ENCODE peak calls at places on chromosome 9, in six cellular contexts. One of them, this sample, is unnamed.

GRCh38 chr9:24487946-24488345 is 57.8 kb downstream of the IZUMO3 start:
- DNase-seq in ascending aorta: no peak
- DNase-seq in aorta: no peak
- DNase-seq in psoas muscle: no peak
- DNase-seq in heart right ventricle: no peak
- DNase-seq in heart left ventricle: no peak
- DNase-seq in this sample: no peak

GRCh38 chr9:105390901-105391300 is 56.9 kb upstream of the FSD1L start:
- DNase-seq in ascending aorta: no peak
- DNase-seq in heart right ventricle: no peak
- DNase-seq in aorta: no peak
- DNase-seq in psoas muscle: no peak
- DNase-seq in heart left ventricle: no peak
- DNase-seq in this sample: no peak

GRCh38 chr9:127132375-127132774 is 9.9 kb upstream of the ANGPTL2 start:
- DNase-seq in psoas muscle: peak; percentile 48
- DNase-seq in heart left ventricle: no peak
- DNase-seq in heart right ventricle: no peak
- DNase-seq in aorta: no peak
- DNase-seq in ascending aorta: peak; percentile 42
- DNase-seq in this sample: no peak

GRCh38 chr9:76539180-76539579 is 80.2 kb downstream of the GCNT1 start:
- DNase-seq in psoas muscle: no peak
- DNase-seq in heart right ventricle: no peak
- DNase-seq in ascending aorta: no peak
- DNase-seq in heart left ventricle: no peak
- DNase-seq in aorta: no peak
- DNase-seq in this sample: no peak

GRCh38 chr9:135514342-135515082 is 6.7 kb upstream of the LCN1 start:
- DNase-seq in aorta: peak; percentile 43
- DNase-seq in heart right ventricle: no peak
- DNase-seq in heart left ventricle: no peak
- DNase-seq in psoas muscle: no peak
- DNase-seq in ascending aorta: no peak
- DNase-seq in this sample: no peak

GRCh38 chr9:89870207-89870606 is 265.4 kb downstream of the GADD45G start:
- DNase-seq in aorta: no peak
- DNase-seq in heart right ventricle: no peak
- DNase-seq in ascending aorta: peak; percentile 8
- DNase-seq in heart left ventricle: no peak
- DNase-seq in psoas muscle: no peak
- DNase-seq in this sample: no peak

GRCh38 chr9:137772281-137772873 is 105.2 kb upstream of the CACNA1B start:
- DNase-seq in ascending aorta: no peak
- DNase-seq in aorta: no peak
- DNase-seq in heart left ventricle: no peak
- DNase-seq in heart right ventricle: no peak
- DNase-seq in psoas muscle: no peak
- DNase-seq in this sample: no peak

GRCh38 chr9:20356392-20357206 is 265.7 kb downstream of the MLLT3 start:
- DNase-seq in psoas muscle: peak; percentile 73
- DNase-seq in heart right ventricle: peak; percentile 46
- DNase-seq in ascending aorta: peak; percentile 77
- DNase-seq in aorta: peak; percentile 78
- DNase-seq in heart left ventricle: peak; percentile 68
- DNase-seq in this sample: peak; percentile 35

GRCh38 chr9:6620353-6620752 is 25.2 kb downstream of the GLDC start:
- DNase-seq in heart left ventricle: no peak
- DNase-seq in heart right ventricle: no peak
- DNase-seq in ascending aorta: no peak
- DNase-seq in aorta: no peak
- DNase-seq in psoas muscle: no peak
- DNase-seq in this sample: no peak

GRCh38 chr9:74573792-74574191 is 76.7 kb downstream of the RORB start:
- DNase-seq in heart left ventricle: no peak
- DNase-seq in aorta: no peak
- DNase-seq in heart right ventricle: no peak
- DNase-seq in psoas muscle: no peak
- DNase-seq in ascending aorta: no peak
- DNase-seq in this sample: no peak

GRCh38 chr9:33099754-33100153 is 23.3 kb upstream of the SMU1 start:
- DNase-seq in aorta: no peak
- DNase-seq in ascending aorta: no peak
- DNase-seq in heart left ventricle: no peak
- DNase-seq in psoas muscle: no peak
- DNase-seq in heart right ventricle: no peak
- DNase-seq in this sample: no peak

GRCh38 chr9:33289501-33289900 is 815 bp upstream of the NFX1 start:
- DNase-seq in psoas muscle: peak; percentile 50
- DNase-seq in heart left ventricle: peak; percentile 21
- DNase-seq in ascending aorta: no peak
- DNase-seq in heart right ventricle: peak; percentile 13
- DNase-seq in aorta: peak; percentile 75
- DNase-seq in this sample: no peak

GRCh38 chr9:82129708-82130107 is 141.1 kb downstream of the SPATA31D1 start:
- DNase-seq in ascending aorta: no peak
- DNase-seq in aorta: no peak
- DNase-seq in heart left ventricle: no peak
- DNase-seq in heart right ventricle: no peak
- DNase-seq in psoas muscle: no peak
- DNase-seq in this sample: no peak

GRCh38 chr9:112348257-112348992 is 15.0 kb upstream of the PTBP3 start:
- DNase-seq in psoas muscle: peak; percentile 90
- DNase-seq in heart left ventricle: peak; percentile 79
- DNase-seq in heart right ventricle: peak; percentile 91
- DNase-seq in ascending aorta: peak; percentile 82
- DNase-seq in aorta: peak; percentile 96
- DNase-seq in this sample: peak; percentile 80

GRCh38 chr9:33393581-33393980 is 8.8 kb downstream of the AQP7 start:
- DNase-seq in heart right ventricle: peak; percentile 60
- DNase-seq in heart left ventricle: peak; percentile 52
- DNase-seq in aorta: no peak
- DNase-seq in ascending aorta: no peak
- DNase-seq in psoas muscle: peak; percentile 61
- DNase-seq in this sample: peak; percentile 51

GRCh38 chr9:71758785-71759184 is 9.5 kb downstream of the CEMIP2 start:
- DNase-seq in heart left ventricle: no peak
- DNase-seq in aorta: no peak
- DNase-seq in psoas muscle: no peak
- DNase-seq in ascending aorta: no peak
- DNase-seq in heart right ventricle: no peak
- DNase-seq in this sample: no peak

GRCh38 chr9:135884328-135885035 is 22.9 kb downstream of the CAMSAP1 start:
- DNase-seq in ascending aorta: no peak
- DNase-seq in heart right ventricle: no peak
- DNase-seq in aorta: no peak
- DNase-seq in psoas muscle: no peak
- DNase-seq in heart left ventricle: no peak
- DNase-seq in this sample: no peak

GRCh38 chr9:127104465-127105311 is 17.7 kb downstream of the ANGPTL2 start:
- DNase-seq in heart right ventricle: no peak
- DNase-seq in psoas muscle: no peak
- DNase-seq in heart left ventricle: no peak
- DNase-seq in aorta: no peak
- DNase-seq in ascending aorta: no peak
- DNase-seq in this sample: peak; percentile 72

GRCh38 chr9:37031902-37032301 is 2.2 kb downstream of the PAX5 start:
- DNase-seq in psoas muscle: no peak
- DNase-seq in heart left ventricle: no peak
- DNase-seq in ascending aorta: no peak
- DNase-seq in aorta: no peak
- DNase-seq in heart right ventricle: no peak
- DNase-seq in this sample: no peak
- H3K27me3 ChIP-seq in psoas muscle: peaks cover 68% of the 10 kb centered on the region
- H3K27me3 ChIP-seq in heart left ventricle: peaks cover 100% of the 10 kb centered on the region
- H3K27me3 ChIP-seq in ascending aorta: peaks cover 87% of the 10 kb centered on the region
- H3K27me3 ChIP-seq in aorta: no peaks in the 10 kb centered on the region
- H3K27me3 ChIP-seq in heart right ventricle: peaks cover 55% of the 10 kb centered on the region
- H3K27me3 ChIP-seq in this sample: peaks cover 100% of the 10 kb centered on the region

GRCh38 chr9:92964981-92965758 is 17.8 kb downstream of the FGD3 start:
- DNase-seq in ascending aorta: peak; percentile 62
- DNase-seq in psoas muscle: no peak
- DNase-seq in aorta: no peak
- DNase-seq in heart right ventricle: peak; percentile 41
- DNase-seq in heart left ventricle: no peak
- DNase-seq in this sample: peak; percentile 49
- H3K4me1 ChIP-seq in ascending aorta: no peaks in the 10 kb centered on the region
- H3K4me1 ChIP-seq in psoas muscle: no peaks in the 10 kb centered on the region
- H3K4me1 ChIP-seq in aorta: no peaks in the 10 kb centered on the region
- H3K4me1 ChIP-seq in heart right ventricle: no peaks in the 10 kb centered on the region
- H3K4me1 ChIP-seq in heart left ventricle: no peaks in the 10 kb centered on the region
- H3K4me1 ChIP-seq in this sample: peaks cover 11% of the 10 kb centered on the region

GRCh38 chr9:92059045-92059444 is 56.2 kb downstream of the SPTLC1 start:
- DNase-seq in aorta: no peak
- DNase-seq in ascending aorta: no peak
- DNase-seq in heart right ventricle: no peak
- DNase-seq in psoas muscle: no peak
- DNase-seq in heart left ventricle: no peak
- DNase-seq in this sample: no peak
- H3K27ac ChIP-seq in aorta: no peak overlapping the region
- H3K27ac ChIP-seq in ascending aorta: no peak overlapping the region
- H3K27ac ChIP-seq in heart right ventricle: no peak overlapping the region
- H3K27ac ChIP-seq in psoas muscle: no peak overlapping the region
- H3K27ac ChIP-seq in heart left ventricle: no peak overlapping the region
- H3K27ac ChIP-seq in this sample: no peak overlapping the region

GRCh38 chr9:132488611-132489010 is 78.6 kb downstream of the CFAP77 start:
- DNase-seq in heart left ventricle: no peak
- DNase-seq in ascending aorta: no peak
- DNase-seq in aorta: no peak
- DNase-seq in heart right ventricle: no peak
- DNase-seq in psoas muscle: no peak
- DNase-seq in this sample: no peak

GRCh38 chr9:132487351-132487791 is 77.4 kb downstream of the CFAP77 start:
- DNase-seq in heart left ventricle: no peak
- DNase-seq in ascending aorta: no peak
- DNase-seq in heart right ventricle: no peak
- DNase-seq in psoas muscle: no peak
- DNase-seq in aorta: no peak
- DNase-seq in this sample: no peak

GRCh38 chr9:132485454-132485853 is 75.4 kb downstream of the CFAP77 start:
- DNase-seq in ascending aorta: no peak
- DNase-seq in heart right ventricle: no peak
- DNase-seq in aorta: no peak
- DNase-seq in heart left ventricle: no peak
- DNase-seq in psoas muscle: no peak
- DNase-seq in this sample: no peak

GRCh38 chr9:132489536-132489935 is 79.5 kb downstream of the CFAP77 start:
- DNase-seq in heart left ventricle: no peak
- DNase-seq in heart right ventricle: no peak
- DNase-seq in aorta: no peak
- DNase-seq in psoas muscle: no peak
- DNase-seq in ascending aorta: no peak
- DNase-seq in this sample: no peak

GRCh38 chr9:132486706-132487350 is 76.8 kb downstream of the CFAP77 start:
- DNase-seq in psoas muscle: no peak
- DNase-seq in aorta: no peak
- DNase-seq in heart right ventricle: no peak
- DNase-seq in heart left ventricle: no peak
- DNase-seq in ascending aorta: no peak
- DNase-seq in this sample: no peak
- H3K27me3 ChIP-seq in psoas muscle: peaks cover 12% of the 10 kb centered on the region
- H3K27me3 ChIP-seq in aorta: no peaks in the 10 kb centered on the region
- H3K27me3 ChIP-seq in heart right ventricle: no peaks in the 10 kb centered on the region
- H3K27me3 ChIP-seq in heart left ventricle: peaks cover 39% of the 10 kb centered on the region
- H3K27me3 ChIP-seq in ascending aorta: peaks cover 6% of the 10 kb centered on the region
- H3K27me3 ChIP-seq in this sample: peaks cover 69% of the 10 kb centered on the region

GRCh38 chr9:134367796-134368490 is 41.7 kb downstream of the RXRA start:
- DNase-seq in ascending aorta: no peak
- DNase-seq in heart right ventricle: no peak
- DNase-seq in aorta: no peak
- DNase-seq in heart left ventricle: no peak
- DNase-seq in psoas muscle: no peak
- DNase-seq in this sample: no peak
- H3K4me1 ChIP-seq in ascending aorta: peaks cover 20% of the 10 kb centered on the region
- H3K4me1 ChIP-seq in heart right ventricle: peaks cover 75% of the 10 kb centered on the region
- H3K4me1 ChIP-seq in aorta: no peaks in the 10 kb centered on the region
- H3K4me1 ChIP-seq in heart left ventricle: peaks cover 70% of the 10 kb centered on the region
- H3K4me1 ChIP-seq in psoas muscle: peaks cover 92% of the 10 kb centered on the region
- H3K4me1 ChIP-seq in this sample: peaks cover 92% of the 10 kb centered on the region

GRCh38 chr9:73528922-73529321 is 377.3 kb downstream of the ANXA1 start:
- DNase-seq in heart right ventricle: no peak
- DNase-seq in ascending aorta: no peak
- DNase-seq in aorta: no peak
- DNase-seq in psoas muscle: no peak
- DNase-seq in heart left ventricle: no peak
- DNase-seq in this sample: no peak

GRCh38 chr9:73536403-73536802 is 384.7 kb downstream of the ANXA1 start:
- DNase-seq in aorta: no peak
- DNase-seq in heart right ventricle: no peak
- DNase-seq in psoas muscle: no peak
- DNase-seq in ascending aorta: no peak
- DNase-seq in heart left ventricle: no peak
- DNase-seq in this sample: no peak

GRCh38 chr9:73531658-73532057 is 380.0 kb downstream of the ANXA1 start:
- DNase-seq in ascending aorta: no peak
- DNase-seq in heart right ventricle: no peak
- DNase-seq in aorta: no peak
- DNase-seq in heart left ventricle: no peak
- DNase-seq in psoas muscle: no peak
- DNase-seq in this sample: no peak

GRCh38 chr9:73529666-73530065 is 378.0 kb downstream of the ANXA1 start:
- DNase-seq in psoas muscle: no peak
- DNase-seq in heart left ventricle: no peak
- DNase-seq in heart right ventricle: no peak
- DNase-seq in aorta: no peak
- DNase-seq in ascending aorta: no peak
- DNase-seq in this sample: no peak

DNA sequence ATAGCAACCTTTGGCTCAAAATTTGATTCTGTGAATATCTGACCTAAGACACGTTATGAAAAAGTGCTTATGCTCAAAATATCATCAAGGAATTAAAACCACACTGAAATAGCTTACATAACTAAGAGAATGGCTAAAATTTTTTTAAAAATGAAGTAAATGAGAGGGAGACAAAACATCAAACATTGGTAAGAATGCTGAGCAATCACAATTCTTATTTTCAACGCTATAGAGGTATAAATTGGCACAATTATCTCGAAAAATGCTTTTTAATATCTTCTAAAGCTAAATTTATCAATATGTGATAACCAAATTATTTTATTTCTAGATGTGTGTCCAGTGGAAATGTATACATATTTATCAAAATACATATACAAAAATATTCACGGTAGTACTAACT is 381.3 kb downstream of the ANXA1 start:
- DNase-seq in aorta: no peak
- DNase-seq in heart left ventricle: no peak
- DNase-seq in ascending aorta: no peak
- DNase-seq in heart right ventricle: no peak
- DNase-seq in psoas muscle: no peak
- DNase-seq in this sample: no peak
- H3K27ac ChIP-seq in aorta: no peak overlapping the region
- H3K27ac ChIP-seq in heart left ventricle: no peak overlapping the region
- H3K27ac ChIP-seq in ascending aorta: no peak overlapping the region
- H3K27ac ChIP-seq in heart right ventricle: no peak overlapping the region
- H3K27ac ChIP-seq in psoas muscle: no peak overlapping the region
- H3K27ac ChIP-seq in this sample: no peak overlapping the region

DNA sequence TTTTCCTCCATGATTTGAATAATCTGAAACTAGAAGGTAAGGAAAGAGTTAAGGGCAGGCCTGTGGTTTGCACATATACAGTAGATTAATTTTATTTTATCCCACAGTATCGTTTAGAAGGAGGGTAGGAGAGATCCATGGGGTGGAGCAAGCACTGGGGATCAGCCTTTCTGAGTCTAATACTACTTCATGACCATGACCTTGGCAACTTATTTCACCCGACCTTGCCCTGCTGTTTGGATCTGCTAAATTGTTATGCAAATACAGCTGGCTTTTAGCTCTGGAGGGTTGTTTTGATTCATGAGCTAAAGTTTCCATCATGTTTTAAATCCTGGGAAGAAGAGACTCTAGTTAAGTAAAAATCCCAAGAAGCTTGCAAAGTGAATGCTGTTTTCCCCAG is 864 bp upstream of the GRIN3A start:
- DNase-seq in ascending aorta: no peak
- DNase-seq in heart right ventricle: no peak
- DNase-seq in aorta: no peak
- DNase-seq in psoas muscle: no peak
- DNase-seq in heart left ventricle: no peak
- DNase-seq in this sample: peak; percentile 6
- H3K27me3 ChIP-seq in ascending aorta: no peaks in the 10 kb centered on the region
- H3K27me3 ChIP-seq in heart right ventricle: peaks cover 9% of the 10 kb centered on the region
- H3K27me3 ChIP-seq in aorta: no peaks in the 10 kb centered on the region
- H3K27me3 ChIP-seq in psoas muscle: peaks cover 11% of the 10 kb centered on the region
- H3K27me3 ChIP-seq in heart left ventricle: peaks cover 43% of the 10 kb centered on the region
- H3K27me3 ChIP-seq in this sample: peaks cover 76% of the 10 kb centered on the region